ENCODE peak calls at places on chromosomes 7 and 10, in six cellular contexts. X, A, B, K, J and D are unnamed samples.

GRCh38 chr10:49106451-49106850 is 8.9 kb downstream of the VSTM4 start:
- DNase-seq in X (peak; percentile 58), A (no peak), B (no peak), K (no peak), J (no peak), D (no peak)

GRCh38 chr10:27328946-27329345 is 88.3 kb upstream of the ACBD5 start:
- DNase-seq in X (no peak), A (no peak), B (no peak), K (no peak), J (no peak), D (no peak)

GRCh38 chr7:77753173-77753572 is 45.1 kb downstream of the TMEM60 start:
- DNase-seq in X (no peak), A (no peak), B (no peak), K (no peak), J (no peak), D (no peak)

GRCh38 chr7:29494350-29494749 is 69.3 kb upstream of the PRR15 start:
- DNase-seq in X (peak; percentile 64), A (no peak), B (peak; percentile 89), K (no peak), J (no peak), D (no peak)

GRCh38 chr10:96124230-96125141 is 5.6 kb upstream of the ZNF518A start:
- DNase-seq in X (peak; percentile 41), A (no peak), B (peak; percentile 60), K (peak; percentile 64), J (no peak), D (no peak)

GRCh38 chr7:47193003-47193402 is 388.9 kb downstream of the TNS3 start:
- DNase-seq in X (no peak), A (no peak), B (no peak), K (no peak), J (peak; percentile 42), D (no peak)

GRCh38 chr10:121240556-121240955 is 357.7 kb downstream of the FGFR2 start:
- DNase-seq in X (no peak), A (no peak), B (no peak), K (no peak), J (peak; percentile 21), D (no peak)

GRCh38 chr7:141071260-141071854 is 2.5 kb upstream of the TMEM178B start:
- DNase-seq in X (peak; percentile 4), A (peak; percentile 73), B (peak; percentile 22), K (peak; percentile 48), J (peak; percentile 37), D (no peak)

GRCh38 chr10:119724630-119725549 is 960 bp upstream of the INPP5F start:
- DNase-seq in X (peak; percentile 48), A (no peak), B (peak; percentile 36), K (peak; percentile 56), J (no peak), D (no peak)

GRCh38 chr10:61471491-61471890 is 18.3 kb upstream of the TMEM26 start:
- DNase-seq in X (no peak), A (no peak), B (no peak), K (no peak), J (no peak), D (no peak)

GRCh38 chr7:21580073-21580521 is 37.3 kb downstream of the DNAH11 start:
- DNase-seq in X (peak; percentile 72), A (no peak), B (peak; percentile 78), K (no peak), J (peak; percentile 58), D (no peak)

GRCh38 chr7:15209385-15209784 is 306.8 kb upstream of the DGKB start:
- DNase-seq in X (no peak), A (no peak), B (no peak), K (no peak), J (no peak), D (no peak)